ENCODE peak calls at places on chromosomes 11 and 22, in four cellular contexts. One of them, this sample, is unnamed.

GRCh38 chr11:8082391-8083087 is 1.5 kb downstream of the TUB start:
- DNase-seq in adrenal gland: no peak
- DNase-seq in CD4-positive, alpha-beta T cell: no peak
- DNase-seq in colonic mucosa: no peak
- DNase-seq in this sample: no peak

GRCh38 chr11:122209619-122210377 is 93.8 kb upstream of the BLID start:
- DNase-seq in CD4-positive, alpha-beta T cell: no peak
- DNase-seq in colonic mucosa: peak
- DNase-seq in adrenal gland: peak
- DNase-seq in this sample: peak

GRCh38 chr22:31193092-31193491 is 19.0 kb upstream of the LIMK2 start:
- DNase-seq in colonic mucosa: no peak
- DNase-seq in CD4-positive, alpha-beta T cell: no peak
- DNase-seq in adrenal gland: no peak
- DNase-seq in this sample: no peak

GRCh38 chr11:31968774-31969433 is 122.0 kb upstream of the RCN1 start:
- DNase-seq in CD4-positive, alpha-beta T cell: no peak
- DNase-seq in adrenal gland: peak
- DNase-seq in colonic mucosa: no peak
- DNase-seq in this sample: no peak

GRCh38 chr22:27581688-27582087 is 219.9 kb downstream of the MN1 start:
- DNase-seq in colonic mucosa: peak
- DNase-seq in CD4-positive, alpha-beta T cell: no peak
- DNase-seq in adrenal gland: peak
- DNase-seq in this sample: peak

GRCh38 chr11:93613432-93613831 is 48.0 kb upstream of the CEP295 start:
- DNase-seq in colonic mucosa: no peak
- DNase-seq in adrenal gland: no peak
- DNase-seq in CD4-positive, alpha-beta T cell: no peak
- DNase-seq in this sample: no peak

GRCh38 chr22:41256254-41256897 is 15.6 kb upstream of the CHADL start:
- DNase-seq in CD4-positive, alpha-beta T cell: no peak
- DNase-seq in colonic mucosa: no peak
- DNase-seq in adrenal gland: no peak
- DNase-seq in this sample: no peak

GRCh38 chr22:22380098-22381030 is 128.2 kb downstream of the ZNF280B start:
- DNase-seq in colonic mucosa: no peak
- DNase-seq in CD4-positive, alpha-beta T cell: no peak
- DNase-seq in adrenal gland: no peak
- DNase-seq in this sample: no peak

GRCh38 chr11:94583885-94584500 is 16.8 kb downstream of the PIWIL4 start:
- DNase-seq in colonic mucosa: no peak
- DNase-seq in adrenal gland: no peak
- DNase-seq in CD4-positive, alpha-beta T cell: no peak
- DNase-seq in this sample: no peak

GRCh38 chr11:79437981-79438630 is 2.7 kb downstream of the TENM4 start:
- DNase-seq in CD4-positive, alpha-beta T cell: no peak
- DNase-seq in adrenal gland: peak
- DNase-seq in colonic mucosa: peak
- DNase-seq in this sample: no peak

GRCh38 chr22:49723478-49724029 is 104.1 kb downstream of the BRD1 start:
- DNase-seq in colonic mucosa: no peak
- DNase-seq in adrenal gland: no peak
- DNase-seq in CD4-positive, alpha-beta T cell: no peak
- DNase-seq in this sample: no peak

GRCh38 chr11:11390068-11390775 is 37.2 kb upstream of the CSNK2A3 start:
- DNase-seq in colonic mucosa: no peak
- DNase-seq in CD4-positive, alpha-beta T cell: no peak
- DNase-seq in adrenal gland: no peak
- DNase-seq in this sample: no peak

GRCh38 chr11:43751726-43752125 is 71.2 kb downstream of the HSD17B12 start:
- DNase-seq in colonic mucosa: no peak
- DNase-seq in adrenal gland: no peak
- DNase-seq in CD4-positive, alpha-beta T cell: no peak
- DNase-seq in this sample: no peak

GRCh38 chr11:64298966-64299846 is 952 bp upstream of the CATSPERZ start:
- DNase-seq in adrenal gland: peak
- DNase-seq in CD4-positive, alpha-beta T cell: no peak
- DNase-seq in colonic mucosa: peak
- DNase-seq in this sample: no peak

GRCh38 chr11:43360361-43361032 is 1.8 kb downstream of the TTC17 start:
- DNase-seq in colonic mucosa: no peak
- DNase-seq in CD4-positive, alpha-beta T cell: no peak
- DNase-seq in adrenal gland: no peak
- DNase-seq in this sample: no peak

GRCh38 chr11:57085604-57086003 is 96.1 kb upstream of the LRRC55 start:
- DNase-seq in CD4-positive, alpha-beta T cell: no peak
- DNase-seq in colonic mucosa: no peak
- DNase-seq in adrenal gland: no peak
- DNase-seq in this sample: no peak

GRCh38 chr11:34266090-34266912 is 91.5 kb downstream of the ABTB2 start:
- DNase-seq in adrenal gland: no peak
- DNase-seq in CD4-positive, alpha-beta T cell: no peak
- DNase-seq in colonic mucosa: no peak
- DNase-seq in this sample: peak

GRCh38 chr22:45166935-45167334 is 3.2 kb downstream of the NUP50 start:
- DNase-seq in adrenal gland: no peak
- DNase-seq in CD4-positive, alpha-beta T cell: no peak
- DNase-seq in colonic mucosa: no peak
- DNase-seq in this sample: no peak

GRCh38 chr22:42330170-42330569 is 59.7 kb upstream of the TCF20 start:
- DNase-seq in colonic mucosa: no peak
- DNase-seq in CD4-positive, alpha-beta T cell: no peak
- DNase-seq in adrenal gland: no peak
- DNase-seq in this sample: no peak

GRCh38 chr11:117171648-117172051 is 6.9 kb upstream of the SIDT2 start:
- DNase-seq in adrenal gland: peak
- DNase-seq in CD4-positive, alpha-beta T cell: no peak
- DNase-seq in colonic mucosa: no peak
- DNase-seq in this sample: no peak

GRCh38 chr11:30348035-30348434 is 25.1 kb downstream of the ARL14EP start:
- DNase-seq in adrenal gland: no peak
- DNase-seq in CD4-positive, alpha-beta T cell: no peak
- DNase-seq in colonic mucosa: no peak
- DNase-seq in this sample: no peak

GRCh38 chr11:114026355-114026754 is 33.2 kb upstream of the ZBTB16 start:
- DNase-seq in CD4-positive, alpha-beta T cell: no peak
- DNase-seq in colonic mucosa: no peak
- DNase-seq in adrenal gland: no peak
- DNase-seq in this sample: no peak

GRCh38 chr11:69008774-69009440 is 4.1 kb downstream of the MRGPRF start:
- DNase-seq in colonic mucosa: peak
- DNase-seq in adrenal gland: peak
- DNase-seq in CD4-positive, alpha-beta T cell: no peak
- DNase-seq in this sample: peak
- TF ChIP-seq CTCF in colonic mucosa: no peak
- TF ChIP-seq CTCF in adrenal gland: no peak
- TF ChIP-seq CTCF in CD4-positive, alpha-beta T cell: no peak
- TF ChIP-seq CTCF in this sample: no peak

GRCh38 chr11:62104816-62105610 is 18.8 kb upstream of the INCENP start:
- DNase-seq in CD4-positive, alpha-beta T cell: no peak
- DNase-seq in adrenal gland: peak
- DNase-seq in colonic mucosa: no peak
- DNase-seq in this sample: no peak
- H3K27ac ChIP-seq in CD4-positive, alpha-beta T cell: peak
- H3K27ac ChIP-seq in adrenal gland: peak
- H3K27ac ChIP-seq in colonic mucosa: peak
- H3K27ac ChIP-seq in this sample: peak

DNA sequence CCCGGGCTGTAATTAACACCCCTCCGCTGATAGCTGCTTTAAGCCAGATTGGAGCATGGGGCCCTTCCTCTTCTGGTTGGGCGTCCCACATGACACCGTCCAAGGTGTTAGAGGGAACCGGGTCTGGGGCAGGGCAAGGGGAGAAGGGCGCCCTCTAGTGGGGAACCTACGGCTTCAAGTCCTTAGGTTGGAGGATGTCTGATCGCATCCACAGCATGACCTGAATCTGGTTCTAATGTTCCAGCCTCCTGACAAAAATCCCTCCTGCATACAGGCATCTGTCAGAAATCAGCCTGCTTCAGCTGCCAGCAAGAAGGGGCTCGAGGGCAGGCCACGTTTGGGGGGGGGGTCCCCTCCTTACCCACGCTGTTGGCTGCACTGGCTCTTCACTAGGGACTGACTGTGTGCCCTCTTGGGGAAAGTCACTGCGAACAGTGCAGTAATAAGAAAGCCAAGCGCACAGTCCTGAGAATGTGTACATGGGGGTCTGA is 94.2 kb upstream of the TBCEL start:
- DNase-seq in CD4-positive, alpha-beta T cell: no peak
- DNase-seq in colonic mucosa: peak
- DNase-seq in adrenal gland: peak
- DNase-seq in this sample: no peak
- TF ChIP-seq CTCF in CD4-positive, alpha-beta T cell: peak
- TF ChIP-seq CTCF in colonic mucosa: peak
- TF ChIP-seq CTCF in adrenal gland: peak
- TF ChIP-seq CTCF in this sample: peak

GRCh38 chr11:13120691-13121090 is 111.6 kb downstream of the RASSF10 start:
- DNase-seq in colonic mucosa: no peak
- DNase-seq in CD4-positive, alpha-beta T cell: no peak
- DNase-seq in adrenal gland: no peak
- DNase-seq in this sample: no peak

GRCh38 chr11:13127161-13127560 is 118.0 kb downstream of the RASSF10 start:
- DNase-seq in CD4-positive, alpha-beta T cell: no peak
- DNase-seq in colonic mucosa: no peak
- DNase-seq in adrenal gland: no peak
- DNase-seq in this sample: no peak

GRCh38 chr11:13128381-13128780 is 119.3 kb downstream of the RASSF10 start:
- DNase-seq in CD4-positive, alpha-beta T cell: no peak
- DNase-seq in adrenal gland: no peak
- DNase-seq in colonic mucosa: no peak
- DNase-seq in this sample: no peak

DNA sequence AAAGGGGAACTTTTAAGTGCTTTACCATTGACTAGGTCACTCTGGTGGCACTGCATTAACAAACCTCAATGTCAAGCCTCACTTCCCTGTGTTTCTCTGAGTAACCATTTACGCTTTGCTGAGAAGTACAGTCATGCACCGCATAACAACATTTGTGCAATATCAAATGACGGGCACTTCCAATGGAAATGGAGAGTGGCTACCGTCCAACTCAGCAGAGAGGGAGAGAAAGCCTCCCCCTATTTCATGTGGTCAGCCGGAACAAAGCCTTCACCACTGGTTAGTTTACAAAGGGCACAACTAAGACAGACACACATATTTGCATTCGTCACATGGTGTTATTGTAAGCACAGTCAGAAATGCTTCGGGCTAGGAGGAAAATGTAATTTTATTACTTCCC is 117.3 kb downstream of the RASSF10 start:
- DNase-seq in CD4-positive, alpha-beta T cell: no peak
- DNase-seq in colonic mucosa: no peak
- DNase-seq in adrenal gland: no peak
- DNase-seq in this sample: no peak
- H3K27ac ChIP-seq in CD4-positive, alpha-beta T cell: no peak
- H3K27ac ChIP-seq in colonic mucosa: no peak
- H3K27ac ChIP-seq in adrenal gland: no peak
- H3K27ac ChIP-seq in this sample: no peak

GRCh38 chr11:121032546-121032945 is 8.6 kb downstream of the TBCEL start:
- DNase-seq in colonic mucosa: no peak
- DNase-seq in adrenal gland: no peak
- DNase-seq in CD4-positive, alpha-beta T cell: no peak
- DNase-seq in this sample: no peak
- TF ChIP-seq CTCF in colonic mucosa: no peak
- TF ChIP-seq CTCF in adrenal gland: no peak
- TF ChIP-seq CTCF in CD4-positive, alpha-beta T cell: no peak
- TF ChIP-seq CTCF in this sample: no peak

DNA sequence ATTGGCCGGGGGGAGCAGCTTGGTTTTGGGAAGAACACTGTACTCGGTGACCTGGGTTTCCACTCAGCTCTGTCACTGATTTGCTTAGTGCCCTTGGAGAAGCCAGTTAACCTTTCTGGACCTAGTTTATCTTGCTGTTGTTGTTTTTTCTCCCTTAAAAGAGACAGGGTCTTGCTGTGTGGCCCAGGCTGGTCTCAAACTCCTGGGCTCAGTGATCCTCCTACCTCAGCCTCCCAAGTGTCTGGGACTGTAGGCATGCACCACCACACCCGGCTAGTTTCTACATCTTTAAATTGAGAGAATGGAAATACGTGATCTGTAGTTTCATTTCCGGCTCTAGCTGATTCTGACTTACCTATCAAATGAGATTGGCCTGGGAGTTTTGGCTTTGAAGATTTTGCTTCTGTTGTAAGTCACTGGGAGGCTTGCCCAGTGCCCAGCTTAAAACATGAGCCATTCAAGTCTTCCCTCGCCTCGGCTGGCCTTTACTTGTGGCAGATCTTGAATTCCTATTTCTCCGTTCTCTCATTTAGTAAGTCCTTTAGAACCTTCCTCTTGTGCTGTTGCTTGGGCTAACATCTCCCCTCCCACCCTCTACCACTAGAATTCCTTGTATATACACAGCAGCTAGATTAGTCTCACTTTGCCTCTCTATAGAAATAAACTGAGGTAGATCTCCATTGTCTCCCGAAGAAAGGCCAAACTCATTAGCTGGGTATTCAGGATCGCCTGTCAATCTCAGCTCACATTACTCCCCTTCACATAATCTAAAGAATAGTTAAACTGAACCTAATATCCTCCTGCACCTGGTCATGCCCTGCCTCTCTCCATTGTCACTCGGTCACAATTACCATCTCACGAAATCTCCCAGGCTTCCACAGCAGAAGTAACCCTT is 87.7 kb upstream of the SLC25A18 start:
- DNase-seq in CD4-positive, alpha-beta T cell: no peak
- DNase-seq in adrenal gland: no peak
- DNase-seq in colonic mucosa: no peak
- DNase-seq in this sample: no peak
- H3K27ac ChIP-seq in CD4-positive, alpha-beta T cell: no peak
- H3K27ac ChIP-seq in adrenal gland: no peak
- H3K27ac ChIP-seq in colonic mucosa: no peak
- H3K27ac ChIP-seq in this sample: no peak